ENCODE peak calls at places on chromosomes 7 and 10, in four cellular contexts. G is neural crest cell, Z is adipocyte, F is cardiac fibroblast. E is an unnamed sample.

GRCh38 chr10:19549503-19549902 is 266.7 kb upstream of the PLXDC2 start:
- DNase-seq in G (no peak), Z (no peak), F (no peak), E (no peak)

GRCh38 chr7:64884085-64884912 is 18.8 kb upstream of the ZNF273 start:
- DNase-seq in G (no peak), Z (no peak), F (no peak), E (no peak)

GRCh38 chr10:79073784-79074432 is 5.1 kb downstream of the ZMIZ1 start:
- DNase-seq in G (no peak), Z (no peak), F (no peak), E (peak)

GRCh38 chr7:47451851-47452205 is 130.1 kb downstream of the TNS3 start:
- DNase-seq in G (no peak), Z (peak), F (no peak), E (peak)

GRCh38 chr10:70348228-70348850 is 34.1 kb downstream of the LRRC20 start:
- DNase-seq in G (no peak), Z (peak), F (peak), E (peak)

GRCh38 chr7:120979765-120980499 is 8.6 kb upstream of the CPED1 start:
- DNase-seq in G (no peak), Z (peak), F (no peak), E (peak)

GRCh38 chr7:124603066-124603465 is 162.5 kb downstream of the GPR37 start:
- DNase-seq in G (no peak), Z (no peak), F (no peak), E (peak)

GRCh38 chr7:153090209-153090608 is 330.7 kb downstream of the ACTR3B start:
- DNase-seq in G (no peak), Z (no peak), F (no peak), E (no peak)

GRCh38 chr7:45610660-45611299 is 36.6 kb downstream of the ADCY1 start:
- DNase-seq in G (no peak), Z (no peak), F (no peak), E (no peak)

GRCh38 chr10:31908157-31908556 is 20.5 kb downstream of the ARHGAP12 start:
- DNase-seq in G (no peak), Z (no peak), F (no peak), E (no peak)

GRCh38 chr10:71770789-71771188 is 2.5 kb downstream of the VSIR start:
- DNase-seq in G (no peak), Z (peak), F (peak), E (no peak)

GRCh38 chr7:116782177-116782711 is 80.1 kb upstream of the CAPZA2 start:
- DNase-seq in G (no peak), Z (peak), F (peak), E (peak)

GRCh38 chr7:105205592-105206211 is 183.0 kb downstream of the SRPK2 start:
- DNase-seq in G (no peak), Z (no peak), F (no peak), E (no peak)

GRCh38 chr10:100934084-100934659 is 21.4 kb downstream of the SLF2 start:
- DNase-seq in G (no peak), Z (no peak), F (peak), E (peak)

GRCh38 chr10:16952610-16953009 is 135.4 kb upstream of the RSU1 start:
- DNase-seq in G (no peak), Z (no peak), F (no peak), E (no peak)

GRCh38 chr7:74230446-74231231 is 20.8 kb downstream of the LAT2 start:
- DNase-seq in G (no peak), Z (no peak), F (no peak), E (no peak)

GRCh38 chr7:22549667-22550513 is 49.9 kb upstream of the STEAP1B start:
- DNase-seq in G (peak), Z (peak), F (no peak), E (peak)